ENCODE peak calls at places on chromosomes 2 and 18, in nine cellular contexts. M, Q, Z, X, C, E, N, V and W are unnamed samples.

GRCh38 chr2:16791496-16791895 is 125.9 kb upstream of the CYRIA start:
- DNase-seq in M (no peak), N (no peak), V (no peak), Q (no peak), Z (no peak), X (no peak), C (no peak), E (no peak), W (no peak)

GRCh38 chr2:181046833-181047232 is 66.4 kb downstream of the UBE2E3 start:
- DNase-seq in M (no peak), N (no peak), C (no peak), Q (no peak), V (no peak), E (no peak), X (no peak), Z (no peak), W (no peak)

GRCh38 chr2:26382534-26382933 is 19.2 kb upstream of the DRC1 start:
- DNase-seq in E (no peak), Z (no peak), N (no peak), C (no peak), V (no peak), M (no peak), X (no peak), Q (no peak), W (no peak)

GRCh38 chr2:31197166-31197565 is 20.1 kb downstream of the CAPN14 start:
- DNase-seq in Q (no peak), E (no peak), N (no peak), V (no peak), X (no peak), M (no peak), C (no peak), Z (no peak), W (no peak)

GRCh38 chr18:54958711-54959625 is at the start of gene CCDC68:
- DNase-seq in N (peak), M (no peak), Z (no peak), C (peak), Q (peak), X (no peak), V (peak), E (no peak), W (no peak)

GRCh38 chr2:143575340-143575739 is 446.1 kb downstream of the ARHGAP15 start:
- DNase-seq in X (no peak), V (no peak), Q (no peak), E (no peak), Z (peak), N (peak), M (no peak), C (no peak), W (no peak)

GRCh38 chr2:176653856-176654443 is 384.7 kb downstream of the MTX2 start:
- DNase-seq in V (peak), Z (peak), N (peak), E (peak), M (peak), Q (peak), X (peak), C (no peak), W (no peak)

GRCh38 chr2:46518848-46519247 is 39.5 kb downstream of the TMEM247 start:
- DNase-seq in Q (no peak), M (no peak), E (no peak), Z (no peak), N (no peak), V (no peak), C (no peak), X (no peak), W (no peak)

GRCh38 chr18:44887227-44887631 is 206.5 kb downstream of the SETBP1 start:
- DNase-seq in Q (peak), N (peak), C (no peak), E (peak), Z (no peak), V (no peak), X (no peak), M (no peak), W (peak)

GRCh38 chr2:197204855-197205254 is 105.7 kb downstream of the ANKRD44 start:
- DNase-seq in M (no peak), V (no peak), Z (no peak), X (no peak), C (no peak), Q (peak), E (no peak), N (no peak), W (no peak)

GRCh38 chr2:112688086-112688880 is 32.5 kb upstream of the NT5DC4 start:
- DNase-seq in M (no peak), E (no peak), Q (no peak), V (no peak), C (no peak), Z (no peak), N (no peak), X (no peak), W (no peak)

GRCh38 chr2:26845021-26845420 is 2.9 kb upstream of the DPYSL5 start:
- DNase-seq in E (no peak), M (no peak), N (no peak), Q (no peak), C (no peak), X (no peak), V (no peak), Z (peak), W (no peak)

GRCh38 chr2:199602271-199602895 is 144.6 kb upstream of the SATB2 start:
- DNase-seq in C (no peak), Q (peak), E (peak), V (no peak), X (no peak), N (peak), M (no peak), Z (peak), W (no peak)

GRCh38 chr2:127620867-127621266 is 25.1 kb upstream of the GPR17 start:
- DNase-seq in Q (no peak), X (no peak), N (no peak), E (no peak), Z (no peak), V (no peak), C (no peak), M (no peak), W (no peak)

GRCh38 chr2:135742307-135742838 is 718 bp downstream of the UBXN4 start:
- DNase-seq in X (peak), M (peak), V (no peak), N (peak), Q (peak), E (peak), C (peak), Z (no peak), W (no peak)

GRCh38 chr18:43587538-43588153 is 310.4 kb upstream of the SYT4 start:
- DNase-seq in M (no peak), E (no peak), N (peak), C (no peak), Z (no peak), Q (peak), V (no peak), X (no peak), W (no peak)

GRCh38 chr2:195458936-195459335 is 198.1 kb upstream of the SLC39A10 start:
- DNase-seq in N (no peak), C (no peak), V (no peak), Z (no peak), X (no peak), M (no peak), Q (peak), E (no peak), W (no peak)

GRCh38 chr2:56184500-56184996 is 758 bp downstream of the CCDC85A start:
- DNase-seq in N (peak), C (peak), M (peak), E (peak), V (peak), Q (peak), Z (peak), X (no peak), W (no peak)

GRCh38 chr2:226995625-226996041 is 159.8 kb downstream of the RHBDD1 start:
- DNase-seq in Z (no peak), C (peak), X (no peak), V (no peak), E (peak), M (no peak), N (no peak), Q (peak), W (no peak)

GRCh38 chr2:54979645-54980044 is 70.6 kb downstream of the RTN4 start:
- DNase-seq in M (no peak), N (peak), Q (no peak), V (no peak), X (no peak), C (no peak), Z (no peak), E (no peak), W (no peak)

GRCh38 chr2:239303711-239304532 is 96.9 kb downstream of the HDAC4 start:
- DNase-seq in N (no peak), V (peak), X (no peak), Q (no peak), Z (peak), C (no peak), E (peak), M (no peak), W (no peak)

GRCh38 chr2:129923265-129924141 is 56.0 kb upstream of the RAB6C start:
- DNase-seq in Z (peak), M (peak), E (peak), Q (peak), C (peak), V (no peak), N (peak), X (no peak), W (no peak)

GRCh38 chr2:170202437-170202836 is 24.5 kb downstream of the MYO3B start:
- DNase-seq in E (no peak), Q (no peak), M (no peak), C (no peak), N (no peak), V (no peak), Z (no peak), X (no peak), W (no peak)

GRCh38 chr2:64787019-64787365 is 133.3 kb upstream of the SERTAD2 start:
- DNase-seq in X (no peak), Z (no peak), E (no peak), N (no peak), Q (no peak), M (no peak), V (no peak), C (no peak), W (no peak)

GRCh38 chr18:72013512-72013911 is 530.6 kb downstream of the CBLN2 start:
- DNase-seq in V (no peak), E (no peak), Q (peak), M (no peak), C (no peak), X (no peak), N (no peak), Z (no peak), W (no peak)

GRCh38 chr2:1678609-1679008 is 65.7 kb downstream of the PXDN start:
- DNase-seq in Z (no peak), N (no peak), C (peak), Q (no peak), E (no peak), X (no peak), V (no peak), M (no peak), W (no peak)

GRCh38 chr2:232903989-232904388 is 33.9 kb downstream of the SNORC start:
- DNase-seq in X (no peak), E (no peak), Z (no peak), M (no peak), C (peak), N (no peak), Q (no peak), V (no peak), W (no peak)

GRCh38 chr2:241741016-241741415 is 6.6 kb downstream of the D2HGDH start:
- DNase-seq in M (no peak), X (peak), C (peak), N (no peak), E (peak), Z (no peak), V (peak), Q (peak), W (no peak)

GRCh38 chr2:134122610-134123009 is 131.3 kb upstream of the MGAT5 start:
- DNase-seq in M (no peak), V (no peak), Z (peak), C (no peak), N (peak), X (peak), Q (no peak), E (no peak), W (no peak)

GRCh38 chr2:16283071-16283850 is 342.9 kb downstream of the MYCN start:
- DNase-seq in E (no peak), N (no peak), X (no peak), V (no peak), M (no peak), C (no peak), Q (no peak), Z (no peak), W (no peak)

GRCh38 chr2:74525717-74526648 is at the start of gene DQX1:
- DNase-seq in Z (peak), V (no peak), Q (no peak), E (peak), M (no peak), X (no peak), C (no peak), N (no peak), W (no peak)

GRCh38 chr2:10210336-10210735 is 87.8 kb downstream of the RRM2 start:
- DNase-seq in C (no peak), V (no peak), X (no peak), Z (no peak), E (no peak), N (no peak), Q (no peak), M (no peak), W (no peak)

GRCh38 chr18:63207154-63207790 is 112.3 kb downstream of the BCL2 start:
- DNase-seq in E (peak), C (no peak), Z (no peak), Q (no peak), X (no peak), N (no peak), M (no peak), V (peak), W (no peak)

GRCh38 chr2:47345584-47345913 is 57.4 kb upstream of the MSH2 start:
- DNase-seq in C (no peak), Q (no peak), Z (no peak), V (no peak), E (no peak), N (no peak), X (no peak), M (no peak), W (no peak)

GRCh38 chr2:149612122-149612521 is 24.5 kb upstream of the MMADHC start:
- DNase-seq in M (no peak), V (no peak), Z (no peak), N (no peak), C (peak), Q (peak), E (no peak), X (no peak), W (no peak)

GRCh38 chr2:231781798-231782726 is 980 bp upstream of the PDE6D start:
- DNase-seq in N (peak), M (no peak), E (peak), Q (peak), Z (no peak), X (peak), C (no peak), V (no peak), W (no peak)

GRCh38 chr2:231785822-231786176 is 446 bp upstream of the COPS7B start:
- DNase-seq in N (no peak), X (no peak), M (no peak), Z (no peak), E (no peak), V (no peak), Q (no peak), C (no peak), W (no peak)

GRCh38 chr2:231780123-231780908 is 766 bp downstream of the PDE6D start:
- DNase-seq in X (peak), C (no peak), M (no peak), N (peak), V (no peak), Z (peak), E (peak), Q (peak), W (no peak)

GRCh38 chr2:231785413-231785812 is 832 bp upstream of the COPS7B start:
- DNase-seq in E (no peak), N (no peak), V (no peak), M (no peak), X (no peak), C (no peak), Z (no peak), Q (no peak), W (no peak)

DNA sequence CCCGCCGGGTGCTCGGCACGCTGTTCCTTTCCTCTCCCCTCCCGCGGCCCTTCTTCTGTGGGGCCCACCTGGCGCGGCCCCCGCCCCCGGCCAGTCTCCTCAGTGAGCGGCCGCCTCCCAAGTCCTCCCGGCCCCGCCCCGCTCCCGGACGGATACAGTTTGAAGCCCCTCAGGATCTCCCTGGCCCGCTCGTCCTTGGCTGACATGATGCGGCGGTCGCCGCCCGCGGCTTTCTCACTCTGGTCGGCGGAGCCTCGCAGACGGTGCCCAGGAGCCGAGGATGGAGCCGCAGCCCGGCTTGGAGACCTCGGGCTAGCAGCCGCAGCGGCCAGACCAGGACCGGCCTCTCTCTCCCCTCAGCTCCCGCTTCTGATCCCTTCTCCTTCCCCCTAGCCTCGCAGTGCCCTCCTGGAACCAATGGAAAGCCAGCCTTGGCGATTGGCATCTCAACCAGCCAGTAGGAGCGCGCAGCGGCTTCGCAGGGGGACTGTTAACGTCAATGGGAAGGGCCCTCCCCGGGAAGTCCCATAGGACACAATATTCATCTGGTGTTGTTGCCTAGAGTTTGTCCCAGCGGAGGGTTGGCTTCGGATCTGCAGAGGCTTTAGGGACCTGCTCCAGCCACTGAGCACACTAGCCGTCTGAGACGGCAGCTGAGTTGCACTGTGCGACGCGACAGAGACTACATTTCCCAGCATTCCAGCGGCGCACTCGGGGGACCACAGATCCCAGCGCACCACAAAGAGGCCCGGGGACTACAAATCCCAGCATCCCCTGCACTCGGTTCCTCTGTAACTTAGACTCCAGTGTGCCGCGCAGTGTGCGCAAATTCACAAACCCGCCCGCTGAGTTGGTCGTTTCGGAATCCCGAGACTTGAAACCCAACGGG is at the start of gene PDE6D:
- DNase-seq in X (peak), C (peak), Q (peak), E (peak), M (peak), Z (peak), V (peak), N (peak), W (peak)
- TF ChIP-seq CTCF in X (no peak), C (no peak), Q (no peak), E (no peak), M (no peak), Z (no peak), V (no peak), N (no peak), W (no peak)

GRCh38 chr18:11819938-11820337 is 31.3 kb upstream of the CHMP1B start:
- DNase-seq in Q (no peak), V (no peak), X (no peak), E (no peak), C (no peak), N (no peak), M (no peak), Z (no peak), W (no peak)

GRCh38 chr18:11817229-11817628 is 34.0 kb upstream of the CHMP1B start:
- DNase-seq in V (no peak), E (no peak), M (no peak), Q (no peak), N (no peak), X (no peak), Z (no peak), C (no peak), W (no peak)

GRCh38 chr18:11820697-11821096 is 30.5 kb upstream of the CHMP1B start:
- DNase-seq in X (no peak), E (no peak), M (no peak), V (no peak), C (no peak), N (no peak), Z (no peak), Q (no peak), W (no peak)

GRCh38 chr18:11821208-11821607 is 30.0 kb upstream of the CHMP1B start:
- DNase-seq in E (no peak), M (no peak), Z (no peak), Q (no peak), N (no peak), C (no peak), V (no peak), X (no peak), W (no peak)

DNA sequence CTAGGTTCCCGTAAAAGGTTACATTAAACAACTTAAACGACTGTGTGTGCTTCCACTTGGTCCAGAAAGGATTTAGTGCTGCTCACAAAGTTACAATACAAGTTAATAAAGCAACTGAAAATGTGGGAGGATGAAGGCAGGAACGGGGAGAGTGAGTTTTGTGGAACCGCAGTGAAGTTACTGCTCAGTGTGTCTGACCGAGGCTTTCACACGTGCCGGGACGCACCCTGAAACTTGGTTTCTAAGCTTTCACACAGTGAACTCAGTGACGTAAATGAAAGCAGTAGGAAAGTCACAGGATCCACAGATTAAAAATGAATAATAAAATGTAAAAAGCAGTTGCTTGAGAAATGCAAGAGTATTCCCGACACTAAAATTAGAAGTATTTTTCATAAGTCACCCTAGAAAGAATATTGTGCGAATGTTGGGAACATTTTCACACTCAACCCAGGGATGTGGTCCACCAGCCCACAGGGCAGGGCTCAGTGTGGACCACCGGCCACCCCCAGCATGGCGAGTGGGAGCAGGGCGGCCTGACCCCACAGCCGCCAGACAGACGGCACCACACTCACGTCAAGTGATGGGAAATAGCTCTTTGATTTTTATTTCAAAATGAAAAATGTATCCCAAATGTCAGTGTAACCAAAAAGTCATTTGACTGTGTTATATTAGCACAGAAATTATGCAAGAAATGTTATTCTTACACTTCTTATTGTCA is 32.6 kb upstream of the CHMP1B start:
- DNase-seq in E (no peak), M (no peak), X (peak), Z (no peak), Q (no peak), C (no peak), N (no peak), V (no peak), W (peak)
- TF ChIP-seq CTCF in E (no peak), M (no peak), X (no peak), Z (no peak), Q (no peak), C (no peak), N (no peak), V (no peak), W (no peak)

DNA sequence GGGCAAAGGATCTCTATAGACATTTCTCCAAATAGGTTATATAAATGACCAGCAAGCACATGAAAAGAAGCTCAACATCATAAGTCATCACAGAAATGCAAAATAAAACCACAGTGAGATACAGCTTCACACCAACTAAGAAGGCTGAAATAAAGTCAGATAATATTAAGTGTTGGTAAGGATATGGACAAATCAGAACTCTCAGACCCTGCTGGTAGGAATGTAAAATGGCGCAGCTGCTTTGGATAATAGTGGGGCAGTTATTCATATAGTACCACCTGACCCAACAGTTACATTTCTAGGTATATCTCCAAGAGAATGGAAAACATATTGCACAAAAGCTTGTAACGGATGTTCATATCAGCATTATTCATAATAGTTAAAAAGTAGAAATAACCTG is 14.0 kb downstream of the EPB41L5 start:
- DNase-seq in Z (no peak), X (no peak), Q (no peak), V (no peak), N (no peak), C (no peak), E (no peak), M (no peak), W (no peak)
- TF ChIP-seq CTCF in Z (no peak), X (no peak), Q (peak), V (no peak), N (peak), C (peak), E (no peak), M (peak), W (no peak)

DNA sequence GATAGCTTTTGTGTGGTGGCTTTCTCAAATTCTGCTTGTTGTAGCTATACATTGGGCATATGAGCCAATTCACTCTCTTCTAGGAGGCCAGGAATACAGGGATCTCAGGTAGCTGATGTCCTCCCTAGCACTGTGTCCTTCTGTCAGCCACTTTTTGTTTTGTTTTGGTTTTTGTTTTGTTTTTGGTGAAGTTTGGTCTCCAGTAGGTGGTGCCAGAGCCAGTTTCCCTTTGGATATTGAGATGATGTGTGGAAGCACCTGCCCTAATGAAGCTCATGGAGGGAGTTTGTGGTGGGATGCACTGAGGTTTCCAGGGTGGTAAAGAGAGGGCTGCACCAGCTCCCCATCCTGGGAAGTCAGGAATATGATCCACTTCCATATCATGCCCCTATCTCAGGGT is 100.5 kb upstream of the VWC2L start:
- DNase-seq in Z (no peak), Q (no peak), N (no peak), C (no peak), M (no peak), E (no peak), X (no peak), V (no peak), W (no peak)
- TF ChIP-seq CTCF in Z (peak), Q (peak), N (peak), C (no peak), M (no peak), E (no peak), X (no peak), V (no peak), W (no peak)